ENCODE peak calls at places on chromosome 4, in five cellular contexts. N is T-helper 1 cell; H is CD4-positive, alpha-beta memory T cell; L is SJSA1; O is mesenchymal stem cell. W is an unnamed sample.

GRCh38 chr4:113756005-113756410 is 5.5 kb downstream of the CAMK2D start:
- DNase-seq in N (peak; percentile 79), H (no peak), L (no peak), O (peak; percentile 54), W (no peak)

GRCh38 chr4:7785017-7785416 is 154.6 kb downstream of the AFAP1 start:
- DNase-seq in N (peak; percentile 31), H (no peak), L (no peak), O (no peak), W (no peak)

GRCh38 chr4:47531241-47531953 is 46.3 kb downstream of the ATP10D start:
- DNase-seq in N (peak; percentile 84), H (peak; percentile 50), L (peak; percentile 49), O (peak; percentile 83), W (peak; percentile 42)

GRCh38 chr4:80026080-80026479 is 46.9 kb downstream of the ANTXR2 start:
- DNase-seq in N (no peak), H (no peak), L (no peak), O (no peak), W (no peak)

GRCh38 chr4:9979101-9979815 is 42.0 kb downstream of the SLC2A9 start:
- DNase-seq in N (no peak), H (no peak), L (no peak), O (no peak), W (no peak)

GRCh38 chr4:155914782-155915181 is 11.3 kb downstream of the TDO2 start:
- DNase-seq in N (no peak), H (no peak), L (no peak), O (no peak), W (no peak)

GRCh38 chr4:140149851-140150635 is 3.9 kb downstream of the MAML3 start:
- DNase-seq in N (peak; percentile 66), H (peak; percentile 60), L (peak; percentile 57), O (peak; percentile 60), W (peak; percentile 76)

GRCh38 chr4:163592207-163592606 is 97.7 kb downstream of the TMA16 start:
- DNase-seq in N (no peak), H (no peak), L (no peak), O (no peak), W (no peak)

GRCh38 chr4:76950846-76951321 is 1.3 kb downstream of the SEPTIN11 start:
- DNase-seq in N (no peak), H (no peak), L (peak; percentile 44), O (peak; percentile 60), W (peak; percentile 11)

GRCh38 chr4:152102184-152103000 is 341.6 kb upstream of the GATB start:
- DNase-seq in N (peak; percentile 38), H (no peak), L (no peak), O (peak; percentile 78), W (no peak)

GRCh38 chr4:85391568-85392410 is 83.2 kb upstream of the ARHGAP24 start:
- DNase-seq in N (no peak), H (no peak), L (no peak), O (peak; percentile 24), W (no peak)

GRCh38 chr4:84050014-84050413 is 449.1 kb downstream of the NKX6-1 start:
- DNase-seq in N (no peak), H (no peak), L (no peak), O (no peak), W (no peak)

GRCh38 chr4:107575243-107575642 is 144.8 kb downstream of the PAPSS1 start:
- DNase-seq in N (no peak), H (no peak), L (no peak), O (no peak), W (no peak)

GRCh38 chr4:85302193-85302736 is 172.7 kb upstream of the ARHGAP24 start:
- DNase-seq in N (no peak), H (no peak), L (no peak), O (no peak), W (no peak)

GRCh38 chr4:89752932-89753598 is 83.9 kb downstream of the SNCA start:
- DNase-seq in N (no peak), H (no peak), L (peak; percentile 57), O (peak; percentile 87), W (no peak)

GRCh38 chr4:174119051-174119450 is 164.4 kb downstream of the FBXO8 start:
- DNase-seq in N (no peak), H (no peak), L (no peak), O (peak; percentile 88), W (no peak)

GRCh38 chr4:61152433-61152832 is 47.7 kb upstream of the ADGRL3 start:
- DNase-seq in N (no peak), H (no peak), L (no peak), O (peak; percentile 15), W (no peak)

GRCh38 chr4:625631-626031 is 258 bp downstream of the PDE6B start:
- DNase-seq in N (no peak), H (no peak), L (no peak), O (no peak), W (no peak)

GRCh38 chr4:144449623-144450022 is 196.3 kb upstream of the HHIP start:
- DNase-seq in N (no peak), H (no peak), L (no peak), O (peak; percentile 8), W (no peak)

GRCh38 chr4:102684605-102685052 is 76.1 kb downstream of the MANBA start:
- DNase-seq in N (no peak), H (no peak), L (peak; percentile 46), O (peak; percentile 94), W (no peak)

GRCh38 chr4:78829296-78829695 is 53.1 kb downstream of the BMP2K start:
- DNase-seq in N (no peak), H (no peak), L (no peak), O (no peak), W (no peak)

GRCh38 chr4:118941149-118941548 is 52.5 kb downstream of the SYNPO2 start:
- DNase-seq in N (no peak), H (no peak), L (no peak), O (peak; percentile 78), W (no peak)

GRCh38 chr4:112836895-112837294 is 200.0 kb downstream of the LARP7 start:
- DNase-seq in N (no peak), H (no peak), L (no peak), O (no peak), W (no peak)

GRCh38 chr4:180437601-180438000 is 1805.6 kb upstream of the TENM3 start:
- DNase-seq in N (no peak), H (no peak), L (no peak), O (no peak), W (no peak)

GRCh38 chr4:25178838-25179261 is 18.6 kb upstream of the SEPSECS start:
- DNase-seq in N (no peak), H (no peak), L (no peak), O (no peak), W (no peak)

GRCh38 chr4:5821665-5822358 is 71.1 kb downstream of the CRMP1 start:
- DNase-seq in N (no peak), H (no peak), L (no peak), O (no peak), W (no peak)

GRCh38 chr4:127138586-127138985 is 494.2 kb upstream of the INTU start:
- DNase-seq in N (no peak), H (no peak), L (no peak), O (no peak), W (no peak)

GRCh38 chr4:90137545-90137944 is 10.4 kb downstream of the CCSER1 start:
- DNase-seq in N (no peak), H (no peak), L (no peak), O (peak; percentile 20), W (no peak)

GRCh38 chr4:102825261-102826071 is 1.9 kb downstream of the UBE2D3 start:
- DNase-seq in N (peak; percentile 55), H (peak; percentile 34), L (no peak), O (peak; percentile 80), W (peak; percentile 38)

GRCh38 chr4:55819634-55820033 is at the start of gene EXOC1L:
- DNase-seq in N (no peak), H (no peak), L (no peak), O (peak; percentile 41), W (no peak)

GRCh38 chr4:7291372-7292135 is 99.2 kb downstream of the SORCS2 start:
- DNase-seq in N (no peak), H (no peak), L (no peak), O (no peak), W (no peak)

GRCh38 chr4:59223292-59223941 is 1976.7 kb upstream of the ADGRL3 start:
- DNase-seq in N (no peak), H (no peak), L (no peak), O (no peak), W (no peak)

GRCh38 chr4:98510757-98511517 is 147.5 kb downstream of the TSPAN5 start:
- DNase-seq in N (peak; percentile 68), H (no peak), L (no peak), O (peak; percentile 72), W (no peak)

GRCh38 chr4:54318904-54319303 is 89.8 kb downstream of the PDGFRA start:
- DNase-seq in N (peak; percentile 55), H (peak; percentile 4), L (no peak), O (peak; percentile 63), W (peak; percentile 11)

GRCh38 chr4:183541081-183542045 is 36.5 kb downstream of the ING2 start:
- DNase-seq in N (no peak), H (no peak), L (no peak), O (peak; percentile 61), W (no peak)

GRCh38 chr4:6492027-6492590 is 19.7 kb upstream of the PPP2R2C start:
- DNase-seq in N (no peak), H (no peak), L (no peak), O (no peak), W (no peak)